ENCODE peak calls at places on chromosomes 13 and 19, in seven cellular contexts. L is Peyer's patch, U is uterus, F is ovary, G is upper lobe of left lung, C is body of pancreas, I is HepG2. B is an unnamed sample.

GRCh38 chr13:67231481-67231940 is 1.4 kb upstream of the PCDH9 start:
- DNase-seq in G (no peak), L (no peak), C (no peak), U (no peak), I (no peak), F (no peak), B (no peak)

GRCh38 chr19:47447470-47448359 is 24.0 kb downstream of the SLC8A2 start:
- DNase-seq in I (peak; percentile 31), U (peak; percentile 41), C (peak; percentile 25), G (peak; percentile 31), L (no peak), F (peak; percentile 56), B (peak; percentile 86)

GRCh38 chr19:45071545-45071938 is 4.7 kb downstream of the ZNF296 start:
- DNase-seq in G (no peak), F (no peak), L (no peak), I (no peak), U (no peak), C (no peak), B (no peak)

GRCh38 chr13:64591981-64592380 is 2638.2 kb downstream of the PCDH9 start:
- DNase-seq in F (no peak), L (no peak), G (no peak), C (no peak), I (no peak), U (no peak), B (no peak)

GRCh38 chr19:35039881-35040456 is 1.6 kb upstream of the HPN start:
- DNase-seq in G (peak; percentile 19), I (peak; percentile 70), C (no peak), F (peak; percentile 45), U (no peak), L (no peak), B (no peak)

GRCh38 chr19:8512991-8513686 is 828 bp downstream of the ZNF414 start:
- DNase-seq in F (peak; percentile 55), L (peak; percentile 48), I (no peak), U (no peak), G (no peak), C (no peak), B (no peak)

GRCh38 chr13:50235604-50236003 is 220.4 kb downstream of the KCNRG start:
- DNase-seq in U (no peak), C (no peak), L (no peak), I (no peak), G (no peak), F (no peak), B (no peak)

GRCh38 chr13:98098511-98098910 is 44.4 kb upstream of the FARP1 start:
- DNase-seq in F (no peak), L (no peak), I (no peak), G (no peak), C (no peak), U (no peak), B (no peak)

GRCh38 chr13:100895656-100896055 is 221.1 kb upstream of the TMTC4 start:
- DNase-seq in U (no peak), C (no peak), I (no peak), G (no peak), L (no peak), F (no peak), B (no peak)

GRCh38 chr19:45164577-45165335 is 4.0 kb upstream of the NKPD1 start:
- DNase-seq in U (peak; percentile 34), F (peak; percentile 60), C (peak; percentile 54), G (peak; percentile 88), I (peak; percentile 79), L (peak; percentile 77), B (peak; percentile 55)

GRCh38 chr13:57680609-57681008 is 49.1 kb downstream of the PCDH17 start:
- DNase-seq in C (no peak), I (no peak), G (no peak), F (no peak), U (no peak), L (no peak), B (no peak)

GRCh38 chr13:109226631-109227030 is 559.8 kb downstream of the IRS2 start:
- DNase-seq in G (no peak), L (no peak), C (no peak), I (no peak), U (no peak), F (no peak), B (no peak)

GRCh38 chr19:44602071-44602470 is 11.3 kb upstream of the IGSF23 start:
- DNase-seq in G (peak; percentile 39), I (no peak), L (peak; percentile 83), F (no peak), U (no peak), C (peak; percentile 65), B (no peak)

DNA sequence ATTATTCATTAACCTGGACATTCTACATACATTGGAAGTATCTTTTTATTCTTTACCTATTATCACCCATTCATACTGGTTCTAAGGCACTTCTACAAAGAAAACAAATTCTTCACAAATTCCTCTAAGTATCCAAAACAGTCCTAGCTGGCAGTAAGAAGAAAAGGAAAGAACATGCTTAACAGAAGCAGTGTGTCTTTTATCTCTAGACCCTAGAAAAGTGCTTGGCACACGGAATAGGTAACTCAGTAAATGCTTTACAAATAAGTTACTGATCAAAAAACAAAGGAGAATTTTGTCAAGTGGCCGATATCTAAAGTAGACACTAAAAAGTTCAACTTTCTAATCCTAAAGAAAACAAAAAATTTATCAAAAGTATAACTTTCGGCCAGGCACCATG is 32.7 kb downstream of the TSC22D1 start:
- DNase-seq in I (no peak), L (no peak), F (no peak), G (no peak), C (no peak), U (no peak), B (no peak)
- TF ChIP-seq POLR2A in I (no peak), L (no peak), F (no peak), G (no peak), C (no peak), U (no peak), B (no peak)

GRCh38 chr19:40465781-40466218 is 255 bp upstream of the BLVRB start:
- DNase-seq in G (peak; percentile 100), U (peak; percentile 99), I (peak; percentile 96), L (peak; percentile 100), C (peak; percentile 100), F (peak; percentile 100), B (peak; percentile 100)
- H3K27ac ChIP-seq in G (peak overlapping the region; percentile 94), U (peak overlapping the region; percentile 92), I (peak overlapping the region; percentile 66), L (peak overlapping the region; percentile 95), C (peak overlapping the region; percentile 91), F (peak overlapping the region; percentile 82), B (peak overlapping the region; percentile 87)

GRCh38 chr19:14476663-14477401 is 1.7 kb upstream of the PTGER1 start:
- DNase-seq in F (no peak), G (peak; percentile 67), U (peak; percentile 47), C (no peak), L (peak; percentile 69), I (no peak), B (no peak)

GRCh38 chr19:14476307-14476662 is 1.1 kb upstream of the PTGER1 start:
- DNase-seq in I (no peak), G (no peak), C (no peak), F (no peak), U (no peak), L (no peak), B (no peak)

GRCh38 chr19:14473915-14474578 is 1.1 kb downstream of the PTGER1 start:
- DNase-seq in L (no peak), C (peak; percentile 56), F (no peak), G (peak; percentile 54), I (no peak), U (no peak), B (peak; percentile 59)

GRCh38 chr19:14474827-14475226 is 327 bp downstream of the PTGER1 start:
- DNase-seq in U (no peak), G (no peak), I (no peak), C (no peak), L (no peak), F (no peak), B (no peak)

DNA sequence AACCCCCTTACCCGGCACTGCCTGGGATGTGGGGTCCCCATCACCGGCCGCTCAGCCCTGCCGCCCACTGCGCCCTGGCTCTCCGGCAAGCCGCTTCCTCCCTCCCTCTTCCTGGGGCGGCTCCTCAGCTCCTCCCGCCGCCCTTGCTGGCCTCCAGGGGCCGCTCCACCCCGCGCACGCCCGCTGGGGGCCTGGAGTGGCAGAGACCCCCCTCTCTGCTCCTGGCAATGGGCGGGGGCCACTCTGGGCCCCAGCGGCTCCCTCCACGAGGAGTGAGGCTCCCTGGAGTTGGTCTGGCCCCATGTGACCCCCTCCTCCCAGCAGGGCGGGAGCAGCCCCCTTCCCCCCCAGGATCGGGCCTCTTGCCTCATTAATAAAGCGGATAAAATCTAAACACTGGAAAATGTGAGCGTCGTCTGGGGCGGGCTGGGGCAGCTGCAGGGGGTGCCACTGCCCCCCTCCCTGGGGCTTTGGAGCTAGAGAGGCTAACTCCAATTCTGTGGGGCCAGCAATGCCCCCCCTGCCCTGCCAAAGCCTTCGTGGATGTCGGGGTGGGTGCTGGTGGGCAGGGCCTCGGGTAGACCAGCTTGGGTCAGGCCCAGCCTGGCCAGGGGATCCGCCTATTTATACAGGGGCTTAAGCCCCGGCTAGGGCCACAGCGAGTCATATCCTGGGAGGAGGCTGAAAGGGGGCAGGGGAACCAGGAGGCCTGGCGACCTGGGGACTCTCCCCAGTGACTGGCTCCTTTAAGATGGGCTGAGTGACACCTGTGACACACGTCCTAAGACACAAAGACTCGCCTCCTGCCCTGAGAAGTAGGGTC is at the start of gene PTGER1:
- DNase-seq in C (no peak), F (no peak), G (no peak), I (no peak), U (no peak), L (no peak), B (no peak)
- TF ChIP-seq CTCF in C (no peak), F (no peak), G (peak; percentile 21), I (peak; percentile 77), U (no peak), L (peak; percentile 8), B (peak; percentile 12)

GRCh38 chr19:15279326-15279904 is 47.2 kb upstream of the EPHX3 start:
- DNase-seq in G (no peak), U (no peak), C (no peak), L (no peak), F (no peak), I (no peak), B (no peak)

GRCh38 chr19:15282311-15282705 is 50.0 kb downstream of the BRD4 start:
- DNase-seq in G (no peak), C (no peak), L (no peak), U (no peak), I (no peak), F (no peak), B (no peak)

GRCh38 chr19:15280915-15281683 is 48.9 kb upstream of the EPHX3 start:
- DNase-seq in I (peak; percentile 55), F (peak; percentile 79), U (peak; percentile 74), L (peak; percentile 75), C (peak; percentile 85), G (peak; percentile 82), B (peak; percentile 89)

GRCh38 chr19:15283141-15283885 is 49.0 kb downstream of the BRD4 start:
- DNase-seq in I (no peak), L (peak; percentile 66), F (no peak), G (peak; percentile 59), U (no peak), C (no peak), B (no peak)

DNA sequence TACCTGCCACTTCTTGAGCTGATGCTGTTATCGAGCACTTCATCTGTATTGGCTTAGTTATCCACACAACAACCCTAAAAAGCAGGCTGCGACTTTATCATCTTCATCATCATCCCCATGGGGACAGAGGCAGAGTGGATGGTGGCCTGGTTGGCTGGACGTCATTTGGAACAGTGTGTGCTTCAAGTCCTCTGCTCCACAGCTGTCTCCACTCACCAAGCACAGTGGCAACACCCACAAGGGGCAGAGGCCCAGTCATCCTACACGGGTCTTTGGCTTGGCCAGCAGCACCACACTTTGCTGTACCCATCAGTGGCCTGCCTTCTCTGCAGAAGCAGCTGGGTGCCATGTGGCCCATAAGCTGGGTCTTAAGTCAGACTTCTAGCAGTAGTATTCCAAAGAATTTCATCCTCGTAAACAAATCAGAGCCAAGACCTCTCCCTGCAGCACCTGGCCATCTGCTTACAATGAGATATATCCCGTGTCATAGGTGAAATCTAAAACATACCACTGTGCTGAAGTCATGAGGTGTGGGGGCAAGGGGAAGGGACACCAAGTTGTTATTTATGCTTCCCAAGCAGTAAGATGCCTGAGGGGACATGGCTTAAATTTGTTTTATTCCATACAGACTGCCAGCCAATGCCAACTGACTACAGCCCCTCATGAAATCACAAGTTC is 47.9 kb upstream of the EPHX3 start:
- DNase-seq in I (no peak), F (no peak), C (no peak), G (peak; percentile 47), L (no peak), U (no peak), B (no peak)
- TF ChIP-seq POLR2A in I (no peak), F (no peak), C (no peak), G (no peak), L (no peak), U (no peak), B (no peak)